ENCODE peak calls at places on chromosome X, in five cellular contexts. One of them, this sample, is unnamed.

GRCh38 chrX:5916945-5917344 is 311.7 kb downstream of the NLGN4X start:
- DNase-seq in upper lobe of left lung: no peak
- DNase-seq in cardiac fibroblast: no peak
- DNase-seq in ovary: no peak
- DNase-seq in Calu3: no peak
- DNase-seq in this sample: no peak

GRCh38 chrX:20988118-20988517 is 386.1 kb upstream of the CNKSR2 start:
- DNase-seq in upper lobe of left lung: no peak
- DNase-seq in cardiac fibroblast: peak; percentile 59
- DNase-seq in Calu3: no peak
- DNase-seq in ovary: no peak
- DNase-seq in this sample: no peak

GRCh38 chrX:36963069-36963808 is 44.9 kb upstream of the FAM47C start:
- DNase-seq in cardiac fibroblast: no peak
- DNase-seq in ovary: no peak
- DNase-seq in Calu3: peak; percentile 23
- DNase-seq in upper lobe of left lung: no peak
- DNase-seq in this sample: peak; percentile 23

GRCh38 chrX:41824551-41824950 is 98.8 kb downstream of the CASK start:
- DNase-seq in upper lobe of left lung: no peak
- DNase-seq in cardiac fibroblast: peak; percentile 53
- DNase-seq in ovary: no peak
- DNase-seq in Calu3: peak; percentile 22
- DNase-seq in this sample: no peak

GRCh38 chrX:23756165-23756564 is 13.1 kb upstream of the ACOT9 start:
- DNase-seq in cardiac fibroblast: peak; percentile 70
- DNase-seq in ovary: no peak
- DNase-seq in Calu3: peak; percentile 66
- DNase-seq in upper lobe of left lung: peak; percentile 69
- DNase-seq in this sample: no peak

GRCh38 chrX:132489256-132490085 is 633 bp upstream of the MBNL3 start:
- DNase-seq in ovary: peak; percentile 53
- DNase-seq in Calu3: peak; percentile 69
- DNase-seq in cardiac fibroblast: peak; percentile 46
- DNase-seq in upper lobe of left lung: peak; percentile 71
- DNase-seq in this sample: peak; percentile 69

GRCh38 chrX:12811658-12812057 is 20.4 kb downstream of the PRPS2 start:
- DNase-seq in ovary: no peak
- DNase-seq in Calu3: no peak
- DNase-seq in cardiac fibroblast: no peak
- DNase-seq in upper lobe of left lung: no peak
- DNase-seq in this sample: no peak

GRCh38 chrX:25007059-25008053 is 8.4 kb downstream of the ARX start:
- DNase-seq in Calu3: no peak
- DNase-seq in ovary: peak; percentile 48
- DNase-seq in upper lobe of left lung: no peak
- DNase-seq in cardiac fibroblast: no peak
- DNase-seq in this sample: no peak

GRCh38 chrX:56783450-56783831 is 54.4 kb downstream of the NBDY start:
- DNase-seq in cardiac fibroblast: no peak
- DNase-seq in ovary: peak; percentile 89
- DNase-seq in Calu3: no peak
- DNase-seq in upper lobe of left lung: peak; percentile 73
- DNase-seq in this sample: no peak

GRCh38 chrX:19579485-19579884 is 64.2 kb upstream of the MAP3K15 start:
- DNase-seq in ovary: no peak
- DNase-seq in cardiac fibroblast: peak; percentile 70
- DNase-seq in upper lobe of left lung: no peak
- DNase-seq in Calu3: no peak
- DNase-seq in this sample: no peak

GRCh38 chrX:156000361-156000926 is 2.9 kb downstream of the IL9R start:
- DNase-seq in ovary: no peak
- DNase-seq in Calu3: no peak
- DNase-seq in upper lobe of left lung: no peak
- DNase-seq in cardiac fibroblast: no peak
- DNase-seq in this sample: no peak

GRCh38 chrX:30577362-30577961 is at the start of gene TASL:
- DNase-seq in Calu3: no peak
- DNase-seq in upper lobe of left lung: no peak
- DNase-seq in ovary: no peak
- DNase-seq in cardiac fibroblast: no peak
- DNase-seq in this sample: no peak

GRCh38 chrX:68113837-68114572 is 319.3 kb downstream of the OPHN1 start:
- DNase-seq in ovary: no peak
- DNase-seq in upper lobe of left lung: no peak
- DNase-seq in cardiac fibroblast: no peak
- DNase-seq in Calu3: no peak
- DNase-seq in this sample: no peak

GRCh38 chrX:97126020-97126419 is 242.3 kb downstream of the RPA4 start:
- DNase-seq in ovary: no peak
- DNase-seq in Calu3: no peak
- DNase-seq in cardiac fibroblast: peak; percentile 54
- DNase-seq in upper lobe of left lung: no peak
- DNase-seq in this sample: no peak

GRCh38 chrX:12411831-12412230 is 273.6 kb downstream of the FRMPD4 start:
- DNase-seq in cardiac fibroblast: peak; percentile 70
- DNase-seq in upper lobe of left lung: no peak
- DNase-seq in ovary: no peak
- DNase-seq in Calu3: no peak
- DNase-seq in this sample: no peak

GRCh38 chrX:32987139-32987538 is 224.2 kb downstream of the DMD start:
- DNase-seq in Calu3: no peak
- DNase-seq in upper lobe of left lung: no peak
- DNase-seq in ovary: no peak
- DNase-seq in cardiac fibroblast: no peak
- DNase-seq in this sample: no peak

GRCh38 chrX:112834976-112835375 is 5.7 kb downstream of the AMOT start:
- DNase-seq in Calu3: no peak
- DNase-seq in upper lobe of left lung: no peak
- DNase-seq in ovary: no peak
- DNase-seq in cardiac fibroblast: no peak
- DNase-seq in this sample: no peak

GRCh38 chrX:41822917-41823316 is 98.9 kb downstream of the GPR82 start:
- DNase-seq in ovary: no peak
- DNase-seq in upper lobe of left lung: no peak
- DNase-seq in Calu3: peak; percentile 2
- DNase-seq in cardiac fibroblast: no peak
- DNase-seq in this sample: no peak

GRCh38 chrX:56792270-56793111 is 63.4 kb downstream of the NBDY start:
- DNase-seq in cardiac fibroblast: no peak
- DNase-seq in ovary: no peak
- DNase-seq in upper lobe of left lung: peak; percentile 9
- DNase-seq in Calu3: no peak
- DNase-seq in this sample: peak; percentile 7

GRCh38 chrX:35800479-35800878 is 2.3 kb downstream of the MAGEB16 start:
- DNase-seq in Calu3: no peak
- DNase-seq in upper lobe of left lung: no peak
- DNase-seq in ovary: no peak
- DNase-seq in cardiac fibroblast: no peak
- DNase-seq in this sample: no peak

GRCh38 chrX:31932769-31933168 is 860.9 kb upstream of the FTHL17 start:
- DNase-seq in ovary: no peak
- DNase-seq in upper lobe of left lung: no peak
- DNase-seq in cardiac fibroblast: no peak
- DNase-seq in Calu3: no peak
- DNase-seq in this sample: no peak

GRCh38 chrX:9650091-9650490 is 115.6 kb downstream of the GPR143 start:
- DNase-seq in Calu3: no peak
- DNase-seq in upper lobe of left lung: no peak
- DNase-seq in ovary: no peak
- DNase-seq in cardiac fibroblast: no peak
- DNase-seq in this sample: no peak

GRCh38 chrX:140440891-140441290 is 64.0 kb downstream of the SOX3 start:
- DNase-seq in cardiac fibroblast: no peak
- DNase-seq in ovary: no peak
- DNase-seq in Calu3: no peak
- DNase-seq in upper lobe of left lung: no peak
- DNase-seq in this sample: no peak

GRCh38 chrX:50779694-50780093 is 34.3 kb downstream of the SHROOM4 start:
- DNase-seq in ovary: no peak
- DNase-seq in cardiac fibroblast: peak; percentile 50
- DNase-seq in Calu3: no peak
- DNase-seq in upper lobe of left lung: no peak
- DNase-seq in this sample: no peak

GRCh38 chrX:68711845-68712244 is 64.4 kb downstream of the STARD8 start:
- DNase-seq in cardiac fibroblast: no peak
- DNase-seq in Calu3: no peak
- DNase-seq in upper lobe of left lung: no peak
- DNase-seq in ovary: no peak
- DNase-seq in this sample: no peak

GRCh38 chrX:19448077-19448476 is 67.2 kb downstream of the MAP3K15 start:
- DNase-seq in cardiac fibroblast: no peak
- DNase-seq in upper lobe of left lung: no peak
- DNase-seq in Calu3: no peak
- DNase-seq in ovary: no peak
- DNase-seq in this sample: no peak

GRCh38 chrX:1661048-1661921 is 46.4 kb downstream of the ASMT start:
- DNase-seq in Calu3: no peak
- DNase-seq in cardiac fibroblast: no peak
- DNase-seq in upper lobe of left lung: peak; percentile 59
- DNase-seq in ovary: no peak
- DNase-seq in this sample: no peak

GRCh38 chrX:110159235-110159634 is 156.3 kb downstream of the TMEM164 start:
- DNase-seq in cardiac fibroblast: no peak
- DNase-seq in ovary: no peak
- DNase-seq in Calu3: no peak
- DNase-seq in upper lobe of left lung: no peak
- DNase-seq in this sample: no peak

GRCh38 chrX:20320461-20321159 is 53.9 kb upstream of the RPS6KA3 start:
- DNase-seq in Calu3: no peak
- DNase-seq in cardiac fibroblast: no peak
- DNase-seq in ovary: no peak
- DNase-seq in upper lobe of left lung: peak; percentile 26
- DNase-seq in this sample: no peak

GRCh38 chrX:101429934-101430333 is 21.9 kb downstream of the HNRNPH2 start:
- DNase-seq in upper lobe of left lung: no peak
- DNase-seq in ovary: no peak
- DNase-seq in cardiac fibroblast: peak; percentile 52
- DNase-seq in Calu3: no peak
- DNase-seq in this sample: no peak

GRCh38 chrX:129875669-129876068 is 30.3 kb upstream of the UTP14A start:
- DNase-seq in cardiac fibroblast: peak; percentile 80
- DNase-seq in ovary: no peak
- DNase-seq in Calu3: peak; percentile 8
- DNase-seq in upper lobe of left lung: no peak
- DNase-seq in this sample: no peak
- TF ChIP-seq CTCF in cardiac fibroblast: peak; percentile 31
- TF ChIP-seq CTCF in ovary: no peak
- TF ChIP-seq CTCF in Calu3: no peak
- TF ChIP-seq CTCF in upper lobe of left lung: no peak
- TF ChIP-seq CTCF in this sample: no peak

GRCh38 chrX:111822191-111822590 is 53.8 kb upstream of the TRPC5OS start:
- DNase-seq in ovary: no peak
- DNase-seq in upper lobe of left lung: no peak
- DNase-seq in Calu3: no peak
- DNase-seq in cardiac fibroblast: no peak
- DNase-seq in this sample: no peak

GRCh38 chrX:111823703-111824102 is 52.3 kb upstream of the TRPC5OS start:
- DNase-seq in upper lobe of left lung: no peak
- DNase-seq in cardiac fibroblast: no peak
- DNase-seq in ovary: no peak
- DNase-seq in Calu3: no peak
- DNase-seq in this sample: no peak

DNA sequence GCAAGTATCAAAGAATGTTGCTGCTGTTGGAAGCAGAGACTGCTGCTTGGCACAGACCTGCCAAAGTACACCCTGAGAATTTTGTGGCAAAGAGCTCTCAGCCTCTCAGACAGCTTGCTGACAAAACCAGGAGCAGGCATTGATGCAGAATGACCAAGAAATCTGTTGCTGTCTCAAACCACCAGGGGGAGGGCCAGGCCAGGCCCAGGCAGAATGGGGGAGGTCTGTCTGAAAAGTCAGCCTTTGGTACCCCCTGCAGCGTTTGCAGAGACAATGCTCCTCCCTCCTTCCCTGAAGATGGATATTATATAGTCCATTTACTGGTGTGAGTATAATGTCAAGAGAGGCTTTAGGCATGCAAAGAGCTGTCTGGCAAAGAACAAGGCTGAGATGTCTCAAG is 52.9 kb upstream of the TRPC5OS start:
- DNase-seq in ovary: no peak
- DNase-seq in cardiac fibroblast: peak; percentile 1
- DNase-seq in upper lobe of left lung: no peak
- DNase-seq in Calu3: peak; percentile 56
- DNase-seq in this sample: no peak
- TF ChIP-seq CTCF in ovary: no peak
- TF ChIP-seq CTCF in cardiac fibroblast: peak; percentile 21
- TF ChIP-seq CTCF in upper lobe of left lung: no peak
- TF ChIP-seq CTCF in Calu3: peak; percentile 64
- TF ChIP-seq CTCF in this sample: peak; percentile 20

DNA sequence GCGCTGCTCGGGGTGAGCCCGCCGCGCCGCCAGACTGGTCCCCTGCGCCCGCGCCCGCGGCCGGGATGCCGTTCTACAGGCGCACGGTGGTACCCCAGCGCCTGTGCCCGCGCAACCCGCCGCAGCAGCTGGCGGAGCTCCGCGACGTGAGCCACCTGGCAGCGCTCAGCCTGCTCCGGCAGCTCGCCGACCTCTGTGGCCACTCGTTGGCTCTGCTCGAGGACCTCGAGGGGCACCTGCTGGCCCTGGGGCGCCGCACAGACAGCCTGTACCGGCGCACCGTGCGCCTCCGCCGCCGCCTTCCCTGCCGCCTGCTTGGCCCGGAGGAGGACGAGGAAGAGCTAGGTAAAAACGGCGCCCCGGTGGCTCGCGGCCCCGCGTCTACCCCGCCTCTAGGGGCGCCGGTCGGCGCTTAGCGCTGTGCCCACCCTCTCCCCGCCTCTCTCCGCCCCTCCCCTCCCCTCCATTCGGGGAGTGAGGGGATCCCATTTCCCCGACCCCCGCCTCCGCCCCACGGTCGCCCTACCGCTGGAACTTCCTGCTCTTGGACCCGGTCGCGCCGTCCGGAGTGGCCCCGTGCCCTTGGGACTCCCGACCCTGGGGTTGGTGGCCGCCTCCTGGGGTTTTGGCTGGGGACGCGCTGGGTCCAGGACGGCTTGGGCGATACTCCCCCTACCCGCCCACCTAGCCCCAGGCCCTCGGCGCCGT is 532 bp downstream of the NHSL2 start:
- DNase-seq in ovary: peak; percentile 33
- DNase-seq in cardiac fibroblast: no peak
- DNase-seq in upper lobe of left lung: no peak
- DNase-seq in Calu3: peak; percentile 54
- DNase-seq in this sample: peak; percentile 67
- TF ChIP-seq CTCF in ovary: no peak
- TF ChIP-seq CTCF in cardiac fibroblast: no peak
- TF ChIP-seq CTCF in upper lobe of left lung: no peak
- TF ChIP-seq CTCF in Calu3: peak; percentile 37
- TF ChIP-seq CTCF in this sample: no peak

DNA sequence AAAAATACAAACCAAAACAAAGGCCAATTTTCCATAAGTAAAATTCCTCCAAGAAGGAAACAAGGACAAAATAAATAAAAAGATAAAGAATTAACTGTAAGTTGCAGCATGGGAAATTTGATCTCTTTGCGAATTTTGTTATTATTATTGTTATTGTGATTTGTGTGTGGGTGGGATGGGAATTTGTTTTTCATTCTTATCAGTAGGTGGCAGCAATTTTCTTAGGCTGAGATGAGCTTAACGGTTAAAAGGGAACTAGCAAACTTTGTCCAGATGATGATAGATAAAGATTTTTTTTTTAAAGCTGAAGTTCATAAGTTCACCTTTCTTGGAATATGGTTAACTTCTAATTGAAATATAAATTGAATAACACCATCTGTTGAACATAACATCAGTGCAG is 83.2 kb upstream of the IL1RAPL2 start:
- DNase-seq in cardiac fibroblast: peak; percentile 1
- DNase-seq in ovary: no peak
- DNase-seq in Calu3: no peak
- DNase-seq in upper lobe of left lung: no peak
- DNase-seq in this sample: no peak
- TF ChIP-seq CTCF in cardiac fibroblast: no peak
- TF ChIP-seq CTCF in ovary: no peak
- TF ChIP-seq CTCF in Calu3: no peak
- TF ChIP-seq CTCF in upper lobe of left lung: no peak
- TF ChIP-seq CTCF in this sample: no peak

This sample was measured in mesothelial cell of epicardium.